ENCODE peak calls at places on chromosomes 11 and 22, in seven cellular contexts. One of them, this sample, is unnamed.
A peak's percentile ranks its signal among the peaks of the same experiment; 100 is the strongest.

GRCh38 chr11:116691779-116692178 is 81.0 kb downstream of the BUD13 start:
- DNase-seq in NCI-H1436 treated with DMSO at 0.1 percent for 48 hours: no peak
- DNase-seq in heart left ventricle: peak; percentile 30
- DNase-seq in WTC11: peak; percentile 85
- DNase-seq in neural crest cell: peak; percentile 68
- DNase-seq in ELF-1: peak; percentile 72
- DNase-seq in adipocyte: peak; percentile 69
- DNase-seq in this sample: peak; percentile 24

GRCh38 chr11:1598816-1599215 is 722 bp upstream of the KRTAP5-2 start:
- DNase-seq in adipocyte: no peak
- DNase-seq in heart left ventricle: no peak
- DNase-seq in ELF-1: no peak
- DNase-seq in neural crest cell: no peak
- DNase-seq in WTC11: no peak
- DNase-seq in NCI-H1436 treated with DMSO at 0.1 percent for 48 hours: no peak
- DNase-seq in this sample: no peak

GRCh38 chr11:57461841-57462489 is 1.6 kb downstream of the RTN4RL2 start:
- DNase-seq in adipocyte: no peak
- DNase-seq in heart left ventricle: no peak
- DNase-seq in ELF-1: no peak
- DNase-seq in WTC11: no peak
- DNase-seq in NCI-H1436 treated with DMSO at 0.1 percent for 48 hours: no peak
- DNase-seq in neural crest cell: no peak
- DNase-seq in this sample: no peak

GRCh38 chr11:12287374-12288211 is 89.8 kb upstream of the PARVA start:
- DNase-seq in WTC11: peak; percentile 78
- DNase-seq in heart left ventricle: peak; percentile 58
- DNase-seq in adipocyte: peak; percentile 94
- DNase-seq in NCI-H1436 treated with DMSO at 0.1 percent for 48 hours: peak; percentile 44
- DNase-seq in ELF-1: peak; percentile 91
- DNase-seq in neural crest cell: peak; percentile 38
- DNase-seq in this sample: no peak

GRCh38 chr11:41382927-41383326 is 76.5 kb downstream of the LRRC4C start:
- DNase-seq in NCI-H1436 treated with DMSO at 0.1 percent for 48 hours: no peak
- DNase-seq in heart left ventricle: no peak
- DNase-seq in neural crest cell: no peak
- DNase-seq in WTC11: no peak
- DNase-seq in adipocyte: no peak
- DNase-seq in ELF-1: peak; percentile 14
- DNase-seq in this sample: no peak

GRCh38 chr11:20162824-20163777 is 2.8 kb upstream of the DBX1 start:
- DNase-seq in WTC11: peak; percentile 69
- DNase-seq in heart left ventricle: no peak
- DNase-seq in neural crest cell: no peak
- DNase-seq in NCI-H1436 treated with DMSO at 0.1 percent for 48 hours: no peak
- DNase-seq in adipocyte: peak; percentile 53
- DNase-seq in ELF-1: peak; percentile 83
- DNase-seq in this sample: no peak

GRCh38 chr11:125129316-125129990 is 18.0 kb upstream of the TMEM218 start:
- DNase-seq in WTC11: no peak
- DNase-seq in ELF-1: no peak
- DNase-seq in neural crest cell: no peak
- DNase-seq in adipocyte: no peak
- DNase-seq in NCI-H1436 treated with DMSO at 0.1 percent for 48 hours: no peak
- DNase-seq in heart left ventricle: no peak
- DNase-seq in this sample: no peak

GRCh38 chr22:49930596-49931412 is 12.4 kb downstream of the CRELD2 start:
- DNase-seq in neural crest cell: no peak
- DNase-seq in adipocyte: peak; percentile 66
- DNase-seq in heart left ventricle: peak; percentile 79
- DNase-seq in WTC11: no peak
- DNase-seq in ELF-1: peak; percentile 72
- DNase-seq in NCI-H1436 treated with DMSO at 0.1 percent for 48 hours: no peak
- DNase-seq in this sample: peak; percentile 64

GRCh38 chr11:20127671-20128527 is 32.4 kb downstream of the DBX1 start:
- DNase-seq in WTC11: peak; percentile 90
- DNase-seq in NCI-H1436 treated with DMSO at 0.1 percent for 48 hours: no peak
- DNase-seq in adipocyte: peak; percentile 89
- DNase-seq in heart left ventricle: peak; percentile 76
- DNase-seq in ELF-1: peak; percentile 84
- DNase-seq in neural crest cell: peak; percentile 92
- DNase-seq in this sample: peak; percentile 42

GRCh38 chr11:34086554-34087278 is 18.7 kb upstream of the NAT10 start:
- DNase-seq in adipocyte: no peak
- DNase-seq in ELF-1: no peak
- DNase-seq in neural crest cell: no peak
- DNase-seq in NCI-H1436 treated with DMSO at 0.1 percent for 48 hours: no peak
- DNase-seq in WTC11: no peak
- DNase-seq in heart left ventricle: no peak
- DNase-seq in this sample: no peak

GRCh38 chr11:127485541-127485940 is 485.0 kb upstream of the KIRREL3 start:
- DNase-seq in neural crest cell: no peak
- DNase-seq in NCI-H1436 treated with DMSO at 0.1 percent for 48 hours: no peak
- DNase-seq in adipocyte: peak; percentile 18
- DNase-seq in heart left ventricle: no peak
- DNase-seq in ELF-1: no peak
- DNase-seq in WTC11: no peak
- DNase-seq in this sample: no peak

GRCh38 chr11:36744375-36745168 is 146.5 kb upstream of the RAG2 start:
- DNase-seq in heart left ventricle: peak; percentile 50
- DNase-seq in NCI-H1436 treated with DMSO at 0.1 percent for 48 hours: no peak
- DNase-seq in WTC11: peak; percentile 54
- DNase-seq in ELF-1: peak; percentile 75
- DNase-seq in adipocyte: peak; percentile 74
- DNase-seq in neural crest cell: peak; percentile 81
- DNase-seq in this sample: no peak

This sample was measured in GM06990.